ENCODE peak calls at places on chromosome 3, in seven cellular contexts. W is retinal pigment epithelial cell; A is H1; K is activated T-helper 1 cell treated with anti-CD3 and anti-CD28 coated beads, Interleukin-2, amount 50 U/mL, for 16 hours; V is endothelial cell; P is GM12865; S is GM13976. Q is an unnamed sample.

GRCh38 chr3:58994746-58995330 is 55.0 kb downstream of the CFAP20DC start:
- DNase-seq in K (no peak), V (peak), W (peak), P (peak), S (peak), A (no peak), Q (peak)

GRCh38 chr3:110526732-110527727 is 544.6 kb upstream of the NECTIN3 start:
- DNase-seq in A (no peak), V (no peak), K (no peak), W (peak), S (no peak), P (no peak), Q (peak)

GRCh38 chr3:144770813-144771400 is 799.3 kb downstream of the DIPK2A start:
- DNase-seq in W (peak), A (no peak), P (peak), V (no peak), K (no peak), S (no peak), Q (peak)

GRCh38 chr3:87311309-87311708 is 34.9 kb upstream of the POU1F1 start:
- DNase-seq in K (no peak), V (no peak), A (no peak), W (no peak), S (no peak), P (no peak), Q (no peak)

GRCh38 chr3:137938876-137939275 is 71.1 kb upstream of the CLDN18 start:
- DNase-seq in W (no peak), V (no peak), S (no peak), P (peak), K (no peak), A (no peak), Q (no peak)

GRCh38 chr3:71684046-71684730 is 41.0 kb downstream of the EIF4E3 start:
- DNase-seq in S (no peak), A (no peak), P (no peak), V (no peak), W (no peak), K (no peak), Q (no peak)

GRCh38 chr3:13419356-13420050 is 619 bp downstream of the NUP210 start:
- DNase-seq in A (peak), S (peak), K (peak), V (peak), P (peak), W (no peak), Q (peak)

GRCh38 chr3:170869240-170869592 is 779 bp downstream of the RPL22L1 start:
- DNase-seq in P (peak), S (no peak), A (no peak), K (no peak), W (no peak), V (no peak), Q (no peak)

GRCh38 chr3:127183931-127184869 is 8.7 kb upstream of the PRR23E start:
- DNase-seq in A (peak), K (no peak), W (no peak), P (no peak), V (no peak), S (peak), Q (no peak)